ENCODE peak calls at places on chromosomes 12 and 14, in six cellular contexts. One of them, this sample, is unnamed.

GRCh38 chr14:61754627-61755381 is 7.4 kb upstream of the SNAPC1 start:
- DNase-seq in WERI-Rb-1: no peak
- DNase-seq in neuronal stem cell: no peak
- DNase-seq in lung: no peak
- DNase-seq in iPS DF 6.9: no peak
- DNase-seq in left ventricle myocardium inferior: no peak
- DNase-seq in this sample: no peak

GRCh38 chr12:42469355-42470006 is 120.1 kb downstream of the PRICKLE1 start:
- DNase-seq in WERI-Rb-1: no peak
- DNase-seq in left ventricle myocardium inferior: no peak
- DNase-seq in iPS DF 6.9: no peak
- DNase-seq in lung: no peak
- DNase-seq in neuronal stem cell: no peak
- DNase-seq in this sample: no peak

GRCh38 chr12:56326533-56326932 is 7.3 kb downstream of the PAN2 start:
- DNase-seq in iPS DF 6.9: no peak
- DNase-seq in neuronal stem cell: no peak
- DNase-seq in WERI-Rb-1: no peak
- DNase-seq in left ventricle myocardium inferior: no peak
- DNase-seq in lung: no peak
- DNase-seq in this sample: no peak

GRCh38 chr14:72253503-72253902 is 321.3 kb downstream of the RGS6 start:
- DNase-seq in lung: no peak
- DNase-seq in left ventricle myocardium inferior: no peak
- DNase-seq in WERI-Rb-1: no peak
- DNase-seq in iPS DF 6.9: no peak
- DNase-seq in neuronal stem cell: no peak
- DNase-seq in this sample: no peak

GRCh38 chr12:122081108-122081696 is 2.6 kb downstream of the MLXIP start:
- DNase-seq in left ventricle myocardium inferior: no peak
- DNase-seq in WERI-Rb-1: no peak
- DNase-seq in iPS DF 6.9: no peak
- DNase-seq in neuronal stem cell: no peak
- DNase-seq in lung: no peak
- DNase-seq in this sample: no peak

GRCh38 chr14:100676089-100676685 is 50.5 kb upstream of the DLK1 start:
- DNase-seq in lung: no peak
- DNase-seq in neuronal stem cell: no peak
- DNase-seq in iPS DF 6.9: no peak
- DNase-seq in left ventricle myocardium inferior: no peak
- DNase-seq in WERI-Rb-1: no peak
- DNase-seq in this sample: no peak

GRCh38 chr12:58502236-58502635 is 418.1 kb downstream of the LRIG3 start:
- DNase-seq in iPS DF 6.9: no peak
- DNase-seq in lung: no peak
- DNase-seq in WERI-Rb-1: no peak
- DNase-seq in left ventricle myocardium inferior: no peak
- DNase-seq in neuronal stem cell: peak
- DNase-seq in this sample: no peak

GRCh38 chr12:76690916-76691700 is 72.8 kb upstream of the ZDHHC17 start:
- DNase-seq in lung: no peak
- DNase-seq in WERI-Rb-1: no peak
- DNase-seq in iPS DF 6.9: no peak
- DNase-seq in left ventricle myocardium inferior: no peak
- DNase-seq in neuronal stem cell: no peak
- DNase-seq in this sample: no peak

GRCh38 chr12:109947511-109947910 is 47.4 kb downstream of the TCHP start:
- DNase-seq in lung: no peak
- DNase-seq in neuronal stem cell: no peak
- DNase-seq in iPS DF 6.9: no peak
- DNase-seq in WERI-Rb-1: no peak
- DNase-seq in left ventricle myocardium inferior: no peak
- DNase-seq in this sample: no peak

GRCh38 chr12:56723889-56724659 is 1.0 kb downstream of the NACA start:
- DNase-seq in lung: peak
- DNase-seq in left ventricle myocardium inferior: peak
- DNase-seq in neuronal stem cell: no peak
- DNase-seq in iPS DF 6.9: no peak
- DNase-seq in WERI-Rb-1: no peak
- DNase-seq in this sample: no peak

GRCh38 chr12:72275551-72275950 is 3.4 kb downstream of the TRHDE start:
- DNase-seq in neuronal stem cell: no peak
- DNase-seq in WERI-Rb-1: no peak
- DNase-seq in left ventricle myocardium inferior: no peak
- DNase-seq in iPS DF 6.9: no peak
- DNase-seq in lung: no peak
- DNase-seq in this sample: no peak

GRCh38 chr12:119802472-119802871 is 74.6 kb downstream of the CIT start:
- DNase-seq in WERI-Rb-1: no peak
- DNase-seq in neuronal stem cell: no peak
- DNase-seq in left ventricle myocardium inferior: peak
- DNase-seq in lung: no peak
- DNase-seq in iPS DF 6.9: no peak
- DNase-seq in this sample: peak

GRCh38 chr14:72680853-72681640 is 212.9 kb downstream of the DPF3 start:
- DNase-seq in iPS DF 6.9: no peak
- DNase-seq in lung: no peak
- DNase-seq in WERI-Rb-1: no peak
- DNase-seq in left ventricle myocardium inferior: no peak
- DNase-seq in neuronal stem cell: no peak
- DNase-seq in this sample: no peak

GRCh38 chr12:128727461-128727860 is 96.3 kb downstream of the SLC15A4 start:
- DNase-seq in left ventricle myocardium inferior: no peak
- DNase-seq in neuronal stem cell: no peak
- DNase-seq in WERI-Rb-1: no peak
- DNase-seq in lung: no peak
- DNase-seq in iPS DF 6.9: no peak
- DNase-seq in this sample: no peak

GRCh38 chr12:98645572-98646067 is 530 bp downstream of the APAF1 start:
- DNase-seq in neuronal stem cell: peak
- DNase-seq in lung: peak
- DNase-seq in WERI-Rb-1: peak
- DNase-seq in iPS DF 6.9: peak
- DNase-seq in left ventricle myocardium inferior: no peak
- DNase-seq in this sample: peak

DNA sequence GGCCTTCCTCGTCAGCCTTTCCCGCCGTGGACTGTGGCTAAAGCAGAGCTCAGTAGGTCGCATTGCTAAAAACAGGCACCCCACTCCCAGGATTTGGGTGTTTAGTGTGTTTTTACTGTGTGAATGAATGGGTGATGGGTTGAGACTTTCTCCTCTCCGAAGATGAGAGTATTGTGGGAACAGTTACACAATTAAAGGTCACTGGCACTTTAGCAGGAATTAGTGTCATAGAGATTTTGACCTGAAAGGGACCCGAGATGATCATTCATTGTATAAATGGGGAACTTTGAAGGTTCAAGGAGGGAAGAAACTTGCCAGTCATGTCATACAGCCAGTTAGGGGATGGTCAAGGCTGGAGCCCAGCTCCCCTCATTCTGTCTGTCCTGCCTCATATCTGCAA is 56.9 kb downstream of the TSPAN9 start:
- DNase-seq in lung: no peak
- DNase-seq in iPS DF 6.9: no peak
- DNase-seq in neuronal stem cell: no peak
- DNase-seq in left ventricle myocardium inferior: no peak
- DNase-seq in WERI-Rb-1: no peak
- DNase-seq in this sample: no peak
- H3K27ac ChIP-seq in lung: peak
- H3K27ac ChIP-seq in iPS DF 6.9: no peak
- H3K27ac ChIP-seq in neuronal stem cell: no peak
- H3K27ac ChIP-seq in left ventricle myocardium inferior: peak
- H3K27ac ChIP-seq in WERI-Rb-1: no peak
- H3K27ac ChIP-seq in this sample: no peak

GRCh38 chr12:26396402-26396801 is 201.0 kb downstream of the SSPN start:
- DNase-seq in neuronal stem cell: no peak
- DNase-seq in iPS DF 6.9: no peak
- DNase-seq in left ventricle myocardium inferior: no peak
- DNase-seq in WERI-Rb-1: no peak
- DNase-seq in lung: no peak
- DNase-seq in this sample: no peak

GRCh38 chr12:26402648-26403047 is 207.3 kb downstream of the SSPN start:
- DNase-seq in WERI-Rb-1: no peak
- DNase-seq in lung: peak
- DNase-seq in neuronal stem cell: no peak
- DNase-seq in left ventricle myocardium inferior: no peak
- DNase-seq in iPS DF 6.9: peak
- DNase-seq in this sample: no peak

GRCh38 chr12:26401874-26402273 is 206.5 kb downstream of the SSPN start:
- DNase-seq in lung: no peak
- DNase-seq in neuronal stem cell: no peak
- DNase-seq in left ventricle myocardium inferior: no peak
- DNase-seq in WERI-Rb-1: no peak
- DNase-seq in iPS DF 6.9: no peak
- DNase-seq in this sample: no peak

GRCh38 chr12:26403601-26404000 is 208.2 kb downstream of the SSPN start:
- DNase-seq in WERI-Rb-1: no peak
- DNase-seq in lung: no peak
- DNase-seq in neuronal stem cell: no peak
- DNase-seq in iPS DF 6.9: no peak
- DNase-seq in left ventricle myocardium inferior: no peak
- DNase-seq in this sample: no peak

DNA sequence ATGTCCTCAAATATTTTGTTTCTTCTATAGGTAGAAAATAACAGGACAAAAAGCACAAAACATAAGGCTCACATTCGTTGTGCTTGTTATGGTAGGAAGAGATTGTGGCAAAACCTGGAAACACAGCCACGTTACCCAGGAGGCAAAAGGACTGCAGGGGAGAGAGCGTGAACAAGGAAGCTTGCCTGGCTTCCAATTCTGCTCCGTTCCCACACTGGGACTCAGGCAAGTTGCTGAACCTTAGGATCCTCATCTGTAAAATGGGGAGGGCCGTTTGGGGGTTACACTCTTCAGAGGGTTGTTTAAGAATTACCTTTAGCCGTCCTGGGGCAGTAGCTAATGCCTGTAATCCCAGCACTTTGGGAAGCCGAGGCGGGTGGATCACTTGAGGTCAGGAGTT is 205.3 kb downstream of the SSPN start:
- DNase-seq in iPS DF 6.9: no peak
- DNase-seq in WERI-Rb-1: no peak
- DNase-seq in left ventricle myocardium inferior: no peak
- DNase-seq in neuronal stem cell: no peak
- DNase-seq in lung: no peak
- DNase-seq in this sample: no peak
- H3K27ac ChIP-seq in iPS DF 6.9: no peak
- H3K27ac ChIP-seq in WERI-Rb-1: no peak
- H3K27ac ChIP-seq in left ventricle myocardium inferior: no peak
- H3K27ac ChIP-seq in neuronal stem cell: no peak
- H3K27ac ChIP-seq in lung: no peak
- H3K27ac ChIP-seq in this sample: no peak

GRCh38 chr14:58096731-58097130 is 55.3 kb downstream of the ARMH4 start:
- DNase-seq in neuronal stem cell: no peak
- DNase-seq in iPS DF 6.9: no peak
- DNase-seq in lung: no peak
- DNase-seq in WERI-Rb-1: no peak
- DNase-seq in left ventricle myocardium inferior: no peak
- DNase-seq in this sample: no peak

GRCh38 chr14:58099682-58100081 is 52.3 kb downstream of the ARMH4 start:
- DNase-seq in WERI-Rb-1: no peak
- DNase-seq in iPS DF 6.9: no peak
- DNase-seq in left ventricle myocardium inferior: no peak
- DNase-seq in lung: no peak
- DNase-seq in neuronal stem cell: no peak
- DNase-seq in this sample: no peak

GRCh38 chr14:58100735-58101368 is 51.2 kb downstream of the ARMH4 start:
- DNase-seq in iPS DF 6.9: no peak
- DNase-seq in neuronal stem cell: no peak
- DNase-seq in left ventricle myocardium inferior: no peak
- DNase-seq in lung: no peak
- DNase-seq in WERI-Rb-1: no peak
- DNase-seq in this sample: no peak

GRCh38 chr14:58098507-58098906 is 53.5 kb downstream of the ARMH4 start:
- DNase-seq in WERI-Rb-1: no peak
- DNase-seq in iPS DF 6.9: no peak
- DNase-seq in neuronal stem cell: no peak
- DNase-seq in left ventricle myocardium inferior: no peak
- DNase-seq in lung: no peak
- DNase-seq in this sample: no peak
- H3K27ac ChIP-seq in WERI-Rb-1: no peak
- H3K27ac ChIP-seq in iPS DF 6.9: no peak
- H3K27ac ChIP-seq in neuronal stem cell: no peak
- H3K27ac ChIP-seq in left ventricle myocardium inferior: peak
- H3K27ac ChIP-seq in lung: no peak
- H3K27ac ChIP-seq in this sample: no peak

GRCh38 chr12:25018146-25018545 is 69.2 kb upstream of the BCAT1 start:
- DNase-seq in lung: no peak
- DNase-seq in WERI-Rb-1: no peak
- DNase-seq in iPS DF 6.9: no peak
- DNase-seq in neuronal stem cell: no peak
- DNase-seq in left ventricle myocardium inferior: no peak
- DNase-seq in this sample: no peak
- H3K27ac ChIP-seq in lung: no peak
- H3K27ac ChIP-seq in WERI-Rb-1: no peak
- H3K27ac ChIP-seq in iPS DF 6.9: no peak
- H3K27ac ChIP-seq in neuronal stem cell: no peak
- H3K27ac ChIP-seq in left ventricle myocardium inferior: no peak
- H3K27ac ChIP-seq in this sample: no peak

GRCh38 chr14:24300326-24300980 is 803 bp downstream of the NOP9 start:
- DNase-seq in left ventricle myocardium inferior: no peak
- DNase-seq in WERI-Rb-1: no peak
- DNase-seq in neuronal stem cell: no peak
- DNase-seq in iPS DF 6.9: no peak
- DNase-seq in lung: no peak
- DNase-seq in this sample: no peak
- H3K27ac ChIP-seq in left ventricle myocardium inferior: peak
- H3K27ac ChIP-seq in WERI-Rb-1: peak
- H3K27ac ChIP-seq in neuronal stem cell: no peak
- H3K27ac ChIP-seq in iPS DF 6.9: no peak
- H3K27ac ChIP-seq in lung: peak
- H3K27ac ChIP-seq in this sample: peak

GRCh38 chr12:89245090-89245489 is 107.2 kb downstream of the DUSP6 start:
- DNase-seq in neuronal stem cell: no peak
- DNase-seq in lung: no peak
- DNase-seq in iPS DF 6.9: no peak
- DNase-seq in left ventricle myocardium inferior: no peak
- DNase-seq in WERI-Rb-1: no peak
- DNase-seq in this sample: no peak
- H3K27ac ChIP-seq in neuronal stem cell: no peak
- H3K27ac ChIP-seq in lung: no peak
- H3K27ac ChIP-seq in iPS DF 6.9: no peak
- H3K27ac ChIP-seq in left ventricle myocardium inferior: no peak
- H3K27ac ChIP-seq in WERI-Rb-1: no peak
- H3K27ac ChIP-seq in this sample: no peak

DNA sequence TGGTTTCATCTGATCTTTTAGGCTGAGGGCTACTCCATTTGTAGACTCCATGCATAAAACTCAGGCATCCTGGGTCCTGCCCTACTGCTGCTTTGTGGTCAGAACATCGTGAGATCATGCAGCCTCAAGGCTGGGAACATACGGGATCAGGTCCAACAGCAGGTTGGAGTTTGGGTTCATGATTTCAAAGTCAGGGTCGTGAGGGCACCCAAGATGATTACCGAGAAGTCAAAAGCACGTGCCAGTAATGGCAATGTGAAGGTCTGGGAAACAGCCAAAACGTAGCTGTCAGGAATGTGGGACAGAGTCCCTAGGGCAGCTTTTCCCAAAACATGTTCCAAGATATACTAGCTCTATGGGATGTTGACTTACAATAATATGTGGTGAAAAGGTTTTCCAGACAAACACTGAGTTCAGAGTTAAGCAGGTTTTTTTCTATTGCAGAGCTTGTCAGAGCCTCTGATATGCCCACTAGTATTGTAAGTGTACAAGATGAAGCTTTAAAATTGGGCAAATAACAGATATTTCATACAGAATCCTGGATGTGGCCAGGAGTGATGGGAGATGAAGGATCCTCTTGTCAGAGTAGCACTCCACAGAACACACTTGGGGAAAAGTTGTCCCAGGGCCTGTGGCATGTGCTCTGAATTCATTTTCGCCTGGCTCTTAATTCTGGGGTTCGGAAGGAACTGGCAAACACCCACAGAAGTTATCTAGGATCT is 130.2 kb upstream of the DNM1L start:
- DNase-seq in left ventricle myocardium inferior: no peak
- DNase-seq in lung: no peak
- DNase-seq in iPS DF 6.9: no peak
- DNase-seq in neuronal stem cell: no peak
- DNase-seq in WERI-Rb-1: no peak
- DNase-seq in this sample: no peak
- H3K27ac ChIP-seq in left ventricle myocardium inferior: peak
- H3K27ac ChIP-seq in lung: peak
- H3K27ac ChIP-seq in iPS DF 6.9: no peak
- H3K27ac ChIP-seq in neuronal stem cell: no peak
- H3K27ac ChIP-seq in WERI-Rb-1: no peak
- H3K27ac ChIP-seq in this sample: peak